ENCODE peak calls at places on chromosomes 13 and 19, in six cellular contexts. R is fibroblast of lung, A is AG09309, V is AG04450, X is WERI-Rb-1, J is A673. W is an unnamed sample.

GRCh38 chr13:21619633-21620220 is 15.8 kb upstream of the MICU2 start:
- DNase-seq in X (no peak), J (no peak), V (no peak), R (no peak), A (no peak), W (no peak)

GRCh38 chr19:3146677-3147100 is 10.9 kb downstream of the GNA15 start:
- DNase-seq in X (peak; percentile 63), J (no peak), A (no peak), V (no peak), R (no peak), W (no peak)

GRCh38 chr19:46299004-46299509 is 2.2 kb downstream of the HIF3A start:
- DNase-seq in A (no peak), J (peak; percentile 94), X (no peak), R (peak; percentile 66), V (peak; percentile 48), W (peak; percentile 59)

GRCh38 chr13:108962652-108963051 is 333.2 kb downstream of the MYO16 start:
- DNase-seq in A (no peak), R (no peak), V (no peak), J (peak; percentile 65), X (no peak), W (no peak)

GRCh38 chr19:17337675-17338439 is 504 bp downstream of the GTPBP3 start:
- DNase-seq in X (no peak), A (no peak), R (no peak), J (peak; percentile 39), V (no peak), W (no peak)

GRCh38 chr19:1747285-1748114 is 5.8 kb upstream of the ONECUT3 start:
- DNase-seq in R (peak; percentile 91), A (peak; percentile 31), J (no peak), X (no peak), V (no peak), W (peak; percentile 27)

GRCh38 chr13:25171517-25172302 is at the start of gene AMER2:
- DNase-seq in A (no peak), X (peak; percentile 99), V (no peak), J (peak; percentile 86), R (peak; percentile 11), W (no peak)

GRCh38 chr19:57171551-57172081 is 4.3 kb upstream of the DUXA start:
- DNase-seq in R (peak; percentile 17), X (peak; percentile 36), A (no peak), J (peak; percentile 41), V (no peak), W (no peak)

GRCh38 chr19:35774274-35775045 is 904 bp upstream of the ARHGAP33 start:
- DNase-seq in R (no peak), X (peak; percentile 77), J (no peak), V (no peak), A (no peak), W (no peak)

GRCh38 chr19:23415034-23415433 is 19.8 kb upstream of the ZNF91 start:
- DNase-seq in V (no peak), J (no peak), X (no peak), A (no peak), R (no peak), W (no peak)

GRCh38 chr13:104984296-104984818 is 1551.1 kb downstream of the EFNB2 start:
- DNase-seq in R (peak; percentile 77), J (no peak), X (no peak), A (no peak), V (no peak), W (peak; percentile 84)

GRCh38 chr13:35838356-35838755 is 292.8 kb downstream of the DCLK1 start:
- DNase-seq in J (no peak), R (peak; percentile 96), V (peak; percentile 38), X (no peak), A (peak; percentile 33), W (peak; percentile 89)

GRCh38 chr13:45879666-45880065 is 28.1 kb upstream of the SIAH3 start:
- DNase-seq in V (no peak), A (no peak), X (peak; percentile 77), J (no peak), R (peak; percentile 15), W (no peak)

GRCh38 chr19:19062454-19063182 is 1.2 kb upstream of the SLC25A42 start:
- DNase-seq in A (no peak), X (no peak), V (peak; percentile 11), J (peak; percentile 28), R (peak; percentile 61), W (no peak)

GRCh38 chr13:91725646-91726045 is 327.2 kb downstream of the GPC5 start:
- DNase-seq in V (no peak), R (no peak), J (no peak), X (no peak), A (no peak), W (no peak)

GRCh38 chr13:91719033-91719432 is 320.6 kb downstream of the GPC5 start:
- DNase-seq in J (no peak), V (no peak), R (peak; percentile 37), X (no peak), A (no peak), W (no peak)

GRCh38 chr13:91721413-91721812 is 323.0 kb downstream of the GPC5 start:
- DNase-seq in X (no peak), A (no peak), J (no peak), R (no peak), V (no peak), W (no peak)

GRCh38 chr13:91724591-91724990 is 326.2 kb downstream of the GPC5 start:
- DNase-seq in R (no peak), V (no peak), X (no peak), J (no peak), A (no peak), W (no peak)

DNA sequence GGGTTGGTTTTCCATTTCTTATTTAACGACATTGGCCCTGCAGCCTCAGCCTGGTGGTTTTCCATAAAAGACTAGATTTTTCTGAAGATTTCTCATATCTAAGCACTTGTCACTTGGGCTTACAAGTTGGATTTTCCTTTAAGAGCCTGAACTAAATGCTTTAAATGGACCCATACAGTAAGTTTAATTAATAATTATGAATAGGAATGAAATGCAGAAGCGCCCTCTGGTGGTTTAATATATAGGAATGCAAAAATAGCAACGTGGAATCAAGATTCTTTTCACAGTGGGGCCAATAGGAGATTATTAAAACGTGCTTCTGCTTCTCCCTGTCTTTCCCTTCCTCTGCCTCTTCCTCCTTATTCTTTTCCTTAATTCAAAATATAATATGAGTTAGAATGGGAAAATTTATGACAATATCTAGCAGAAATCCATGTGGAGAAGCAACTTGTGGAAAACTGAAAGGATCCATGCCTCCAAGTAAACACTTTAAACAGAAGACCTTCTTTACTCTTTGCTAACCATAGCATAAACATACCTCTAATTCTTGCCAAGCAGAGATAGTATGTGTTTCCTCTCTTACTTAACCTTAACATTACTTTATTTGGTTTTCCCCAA is 324.0 kb downstream of the GPC5 start:
- DNase-seq in A (no peak), X (no peak), J (peak; percentile 48), R (peak; percentile 23), V (no peak), W (peak; percentile 26)
- TF ChIP-seq CTCF in A (no peak), X (peak; percentile 53), J (peak; percentile 76), R (peak; percentile 59), V (peak; percentile 65), W (peak; percentile 37)

GRCh38 chr19:7294571-7295212 is 478 bp upstream of the INSR start:
- DNase-seq in R (peak; percentile 34), A (no peak), X (peak; percentile 91), V (no peak), J (peak; percentile 67), W (no peak)
- H3K4me3 ChIP-seq in R (peak overlapping the region; percentile 55), A (peak overlapping the region; percentile 75), X (peak overlapping the region; percentile 53), V (peak overlapping the region; percentile 56), J (peak overlapping the region; percentile 97), W (peak overlapping the region; percentile 61)

DNA sequence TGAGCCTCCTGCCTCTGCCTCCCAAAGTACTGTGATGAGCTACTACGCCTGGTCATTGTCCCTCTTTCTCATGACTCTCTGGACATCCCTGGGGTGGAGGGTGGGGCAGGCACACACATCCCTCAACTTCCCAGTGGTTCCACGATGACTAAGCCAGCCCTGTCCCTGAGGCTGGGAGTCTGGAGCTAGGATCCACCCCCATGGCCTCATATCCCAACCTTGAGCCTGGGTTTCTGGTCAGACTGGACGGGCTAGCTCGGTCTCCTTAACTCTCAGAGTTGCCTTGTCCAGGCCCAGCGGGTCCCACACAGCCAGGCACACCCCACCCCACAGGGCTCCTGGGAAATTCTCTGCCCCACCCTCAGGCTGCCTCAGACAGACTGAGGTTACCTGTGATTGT is 19.6 kb downstream of the IER2 start:
- DNase-seq in X (no peak), A (no peak), J (no peak), V (no peak), R (peak; percentile 66), W (no peak)
- TF ChIP-seq CTCF in X (no peak), A (no peak), J (no peak), V (no peak), R (no peak), W (no peak)

DNA sequence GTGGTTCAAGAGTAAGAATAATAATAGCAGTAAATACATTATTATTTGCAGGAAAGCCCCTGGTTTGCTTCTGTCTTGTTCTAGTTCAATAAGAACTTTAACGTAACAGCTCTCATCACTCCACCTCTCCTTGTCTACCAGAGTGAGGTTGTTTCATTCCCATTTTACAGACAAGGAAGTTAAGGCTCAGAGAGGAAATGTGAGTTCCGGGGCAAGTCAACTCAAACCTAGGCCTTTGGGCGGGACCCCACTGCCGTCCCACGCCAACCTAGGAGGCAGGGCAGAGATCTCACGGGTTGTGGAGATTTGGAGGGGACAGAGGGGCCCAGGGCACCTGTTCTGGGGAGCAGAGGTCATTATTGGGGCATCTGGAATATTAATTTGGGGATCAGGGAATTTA is 1.5 kb downstream of the MAP4K1 start:
- DNase-seq in R (no peak), X (no peak), J (no peak), V (no peak), A (no peak), W (no peak)
- H3K4me3 ChIP-seq in R (no peak overlapping the region), X (no peak overlapping the region), J (no peak overlapping the region), V (no peak overlapping the region), A (no peak overlapping the region), W (no peak overlapping the region)

DNA sequence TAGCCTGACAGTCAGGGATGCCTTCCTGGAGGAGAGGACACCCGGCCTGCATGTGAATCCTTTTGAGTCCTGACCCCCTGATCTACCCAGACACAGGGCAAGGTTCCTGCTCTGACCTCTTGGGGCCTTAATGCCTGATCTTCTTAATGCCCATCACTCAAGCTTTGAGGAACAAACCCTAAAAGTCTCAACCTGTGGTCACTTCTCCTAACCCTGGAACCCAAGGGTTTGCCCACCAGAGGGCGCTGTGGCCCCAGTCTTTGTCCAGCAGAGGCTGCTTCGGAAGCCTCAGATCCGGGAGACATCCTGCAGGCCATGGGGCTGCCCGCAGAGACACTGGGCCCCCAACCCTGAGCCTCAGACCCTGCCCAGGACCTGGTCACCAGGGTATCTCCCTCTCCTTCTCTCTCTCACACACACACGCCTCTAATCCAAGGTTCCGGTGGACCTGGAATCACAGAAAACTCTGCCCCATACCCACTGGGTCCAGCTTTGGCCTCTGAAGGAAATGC is 9.8 kb upstream of the DPF1 start:
- DNase-seq in V (peak; percentile 27), A (no peak), J (peak; percentile 67), R (peak; percentile 40), X (peak; percentile 85), W (no peak)
- TF ChIP-seq CTCF in V (peak; percentile 89), A (peak; percentile 87), J (peak; percentile 84), R (peak; percentile 87), X (peak; percentile 82), W (peak; percentile 85)

W was measured in astrocyte of the cerebellum.